ENCODE peak calls at places on chromosomes 16 and 17, in five cellular contexts. R is suprapubic skin, X is OCI-LY7, B is A549, G is HAP-1. M is an unnamed sample.

GRCh38 chr17:16406742-16407674 is 8.4 kb upstream of the TRPV2 start:
- DNase-seq in B (peak), G (no peak), X (no peak), R (no peak), M (no peak)

GRCh38 chr16:25838724-25839186 is 147.0 kb downstream of the HS3ST4 start:
- DNase-seq in B (peak), G (peak), X (peak), R (no peak), M (peak)

GRCh38 chr16:27273670-27274522 is 5.3 kb upstream of the NSMCE1 start:
- DNase-seq in G (no peak), R (no peak), X (peak), B (peak), M (peak)

GRCh38 chr17:40322417-40323315 is 13.7 kb downstream of the RARA start:
- DNase-seq in G (peak), R (peak), B (peak), X (peak), M (peak)

GRCh38 chr17:74569392-74570003 is 2.2 kb upstream of the CD300H start:
- DNase-seq in G (no peak), R (no peak), X (no peak), B (peak), M (no peak)

GRCh38 chr17:61002316-61002736 is 324.7 kb downstream of the BCAS3 start:
- DNase-seq in X (peak), G (no peak), R (no peak), B (peak), M (peak)

GRCh38 chr17:77718669-77718961 is 239.9 kb upstream of the TNRC6C start:
- DNase-seq in B (no peak), G (no peak), X (no peak), R (no peak), M (no peak)

GRCh38 chr16:28904828-28905227 is 20.2 kb downstream of the RABEP2 start:
- DNase-seq in R (no peak), G (no peak), X (no peak), B (no peak), M (no peak)

GRCh38 chr16:70735141-70735979 is 49.5 kb upstream of the MTSS2 start:
- DNase-seq in G (no peak), R (no peak), B (no peak), X (no peak), M (no peak)

GRCh38 chr16:2813661-2814288 is 3.3 kb upstream of the PRSS21 start:
- DNase-seq in G (no peak), R (peak), X (no peak), B (no peak), M (no peak)

GRCh38 chr16:88451586-88452484 is 1.2 kb upstream of the ZFPM1 start:
- DNase-seq in X (peak), G (no peak), B (no peak), R (no peak), M (no peak)

GRCh38 chr16:57483725-57484514 is 2.4 kb downstream of the DOK4 start:
- DNase-seq in B (no peak), G (no peak), R (peak), X (no peak), M (no peak)

GRCh38 chr17:48351916-48352332 is 78.1 kb downstream of the SKAP1 start:
- DNase-seq in X (peak), B (peak), G (no peak), R (no peak), M (peak)

GRCh38 chr17:5049314-5049819 is 14.1 kb upstream of the SLC52A1 start:
- DNase-seq in R (no peak), X (peak), G (no peak), B (no peak), M (peak)

GRCh38 chr16:49635591-49636581 is 220.0 kb downstream of the ZNF423 start:
- DNase-seq in X (no peak), B (no peak), G (no peak), R (no peak), M (no peak)

GRCh38 chr17:1718362-1719165 is 5.9 kb upstream of the WDR81 start:
- DNase-seq in X (no peak), B (no peak), R (peak), G (no peak), M (no peak)

GRCh38 chr17:5861246-5861645 is 208.9 kb upstream of the WSCD1 start:
- DNase-seq in R (no peak), X (no peak), G (no peak), B (no peak), M (no peak)

GRCh38 chr17:34126496-34126895 is 128.6 kb upstream of the CCL2 start:
- DNase-seq in G (no peak), R (no peak), B (no peak), X (no peak), M (no peak)

GRCh38 chr16:56281256-56281805 is 90.0 kb downstream of the GNAO1 start:
- DNase-seq in B (no peak), X (no peak), R (no peak), G (peak), M (peak)

GRCh38 chr16:53504161-53504663 is 1.2 kb upstream of the AKTIP start:
- DNase-seq in R (peak), X (peak), G (peak), B (peak), M (no peak)

GRCh38 chr16:50535506-50536257 is 12.5 kb upstream of the NKD1 start:
- DNase-seq in B (no peak), R (no peak), G (no peak), X (no peak), M (no peak)

GRCh38 chr16:4213721-4214120 is 28.2 kb downstream of the SRL start:
- DNase-seq in R (no peak), G (no peak), B (no peak), X (no peak), M (no peak)

GRCh38 chr17:10062757-10063385 is 135.5 kb downstream of the GAS7 start:
- DNase-seq in G (no peak), X (no peak), B (no peak), R (peak), M (no peak)

GRCh38 chr17:37742762-37743611 is 1.9 kb downstream of the HNF1B start:
- DNase-seq in X (no peak), G (no peak), B (peak), R (no peak), M (no peak)

GRCh38 chr17:37182786-37183185 is 193.0 kb upstream of the C17orf78 start:
- DNase-seq in R (no peak), G (no peak), B (no peak), X (no peak), M (no peak)

GRCh38 chr17:11705111-11705510 is 106.8 kb downstream of the DNAH9 start:
- DNase-seq in B (no peak), R (no peak), X (no peak), G (no peak), M (no peak)

GRCh38 chr16:19912445-19913305 is 28.0 kb upstream of the GPRC5B start:
- DNase-seq in R (no peak), G (no peak), B (no peak), X (no peak), M (no peak)

GRCh38 chr16:79316004-79316458 is 284.5 kb downstream of the MAF start:
- DNase-seq in R (no peak), X (no peak), G (no peak), B (no peak), M (no peak)

GRCh38 chr16:5393070-5393469 is 295.5 kb upstream of the EEF2KMT start:
- DNase-seq in X (no peak), G (no peak), B (no peak), R (peak), M (no peak)

GRCh38 chr16:86577314-86577971 is 906 bp upstream of the FOXL1 start:
- DNase-seq in X (no peak), R (no peak), G (no peak), B (no peak), M (no peak)

GRCh38 chr16:12132850-12133249 is 156.3 kb downstream of the SNX29 start:
- DNase-seq in R (no peak), B (no peak), X (no peak), G (no peak), M (no peak)

GRCh38 chr17:57331423-57331822 is 75.1 kb downstream of the MSI2 start:
- DNase-seq in X (no peak), R (no peak), B (no peak), G (no peak), M (no peak)

GRCh38 chr17:57327176-57327970 is 71.0 kb downstream of the MSI2 start:
- DNase-seq in G (no peak), B (no peak), R (no peak), X (no peak), M (no peak)

GRCh38 chr17:57330587-57330986 is 74.3 kb downstream of the MSI2 start:
- DNase-seq in R (no peak), X (no peak), G (no peak), B (no peak), M (no peak)

GRCh38 chr17:57328109-57328882 is 72.0 kb downstream of the MSI2 start:
- DNase-seq in B (no peak), G (peak), X (no peak), R (no peak), M (peak)

DNA sequence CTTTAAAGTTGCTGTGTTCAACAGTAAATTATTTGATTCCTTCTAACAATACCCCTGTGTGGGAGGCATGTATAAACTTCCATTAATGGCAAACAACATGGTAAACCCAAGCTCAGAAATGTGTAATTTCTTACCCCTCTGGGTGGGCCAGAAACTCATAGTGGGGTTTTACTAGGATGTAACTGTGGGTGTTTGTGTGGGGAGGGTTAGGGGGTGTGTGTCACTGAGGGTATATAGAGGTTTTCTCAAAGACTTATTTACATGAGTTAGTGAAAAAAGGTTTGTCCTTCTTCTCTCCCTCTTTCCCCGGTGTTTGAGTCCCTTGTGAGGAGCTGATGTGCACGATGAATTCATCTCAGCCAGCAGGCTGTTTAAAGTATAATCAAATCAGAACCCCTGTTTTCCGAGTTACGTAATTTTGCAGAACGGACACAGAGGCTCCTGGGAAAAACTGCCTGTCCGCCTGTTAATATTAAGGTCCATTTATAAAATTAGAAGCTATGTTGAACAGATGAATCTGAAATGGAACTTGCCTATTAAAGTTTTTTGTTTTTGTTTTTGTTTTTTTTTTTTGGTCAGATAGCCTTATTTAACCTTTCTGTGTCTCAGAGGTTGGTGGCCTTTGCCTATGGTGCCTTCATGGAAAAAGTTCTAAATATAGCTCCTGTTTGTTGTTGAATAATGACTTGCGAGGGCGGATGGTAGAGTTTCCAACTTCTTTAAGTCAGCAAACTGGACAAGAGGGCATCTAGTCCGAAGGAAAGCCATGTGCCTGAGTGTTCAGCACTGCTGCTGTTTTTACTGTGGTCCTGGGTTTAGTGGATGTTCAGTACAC is 73.3 kb downstream of the MSI2 start:
- DNase-seq in X (no peak), B (no peak), R (no peak), G (no peak), M (no peak)
- H3K4me3 ChIP-seq in X (no peak), B (no peak), R (no peak), G (no peak), M (no peak)

DNA sequence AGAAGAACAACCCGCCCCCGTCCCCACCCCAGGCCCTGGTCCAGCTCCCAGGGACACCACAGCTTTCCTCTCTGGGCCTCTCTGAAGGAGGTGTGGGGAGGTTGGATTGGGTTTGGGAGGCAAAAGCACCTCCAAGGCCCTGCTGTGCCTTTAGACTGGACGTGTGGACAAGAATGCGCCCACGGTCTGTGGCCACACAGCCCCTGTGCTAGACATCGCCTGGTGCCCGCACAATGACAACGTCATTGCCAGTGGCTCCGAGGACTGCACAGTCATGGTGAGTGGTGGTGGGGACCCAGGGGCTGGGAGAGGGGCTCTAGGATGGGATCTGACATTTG is 3.0 kb downstream of the CORO1A start:
- DNase-seq in X (no peak), B (no peak), G (no peak), R (no peak), M (no peak)
- H3K4me3 ChIP-seq in X (peak), B (no peak), G (no peak), R (peak), M (peak)

DNA sequence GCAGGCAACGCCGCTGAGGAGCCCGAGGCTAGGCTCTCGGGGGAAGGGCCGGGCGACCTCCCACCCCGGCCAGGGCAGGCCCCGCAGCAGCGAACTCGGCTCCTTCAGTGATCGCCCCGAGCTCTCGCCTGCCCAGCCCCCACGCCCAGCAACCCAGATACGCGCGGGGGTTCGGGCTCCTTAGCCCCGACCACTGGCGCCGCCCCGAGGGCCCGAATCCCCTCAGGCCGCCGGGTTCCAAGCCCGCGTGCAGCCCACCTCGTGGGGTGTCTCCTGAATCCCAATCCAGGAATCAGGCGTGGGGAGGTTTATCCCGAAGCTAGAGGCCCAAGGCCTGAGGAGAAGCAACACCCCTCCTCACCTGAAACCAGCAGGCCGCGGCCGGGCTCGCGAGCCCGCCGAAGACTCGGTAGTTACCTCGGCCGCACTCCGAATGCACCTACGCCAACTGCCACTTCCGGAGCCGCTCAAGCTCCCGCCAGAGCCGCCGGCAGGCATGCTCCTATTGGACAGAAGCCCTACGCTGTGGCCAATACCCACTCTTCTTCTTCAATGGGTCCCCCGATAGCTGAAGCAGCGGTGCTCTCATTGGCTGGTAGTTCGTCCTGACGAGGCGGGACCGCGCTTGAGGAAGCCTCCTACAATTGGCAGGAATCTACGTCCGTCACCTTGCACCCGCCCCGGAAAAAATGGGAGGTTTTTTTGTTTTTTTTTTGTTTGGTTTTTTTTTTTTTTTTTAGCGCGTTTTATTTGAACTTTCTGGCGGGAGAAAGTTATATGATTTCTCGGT is at the start of gene RFWD3:
- DNase-seq in R (peak), X (peak), G (peak), B (peak), M (peak)
- H3K4me3 ChIP-seq in R (peak), X (peak), G (peak), B (peak), M (peak)

GRCh38 chr17:17898673-17899072 is 61.9 kb upstream of the SREBF1 start:
- DNase-seq in G (no peak), X (no peak), R (no peak), B (no peak), M (no peak)

GRCh38 chr17:17892731-17893130 is 55.9 kb upstream of the SREBF1 start:
- DNase-seq in R (no peak), B (no peak), X (no peak), G (no peak), M (no peak)

GRCh38 chr17:17897442-17897841 is 60.7 kb upstream of the SREBF1 start:
- DNase-seq in R (no peak), G (no peak), B (no peak), X (peak), M (no peak)

GRCh38 chr17:17899486-17899885 is 62.7 kb upstream of the SREBF1 start:
- DNase-seq in X (no peak), B (no peak), R (no peak), G (no peak), M (no peak)

GRCh38 chr17:17896746-17897145 is 60.0 kb upstream of the SREBF1 start:
- DNase-seq in R (no peak), B (no peak), G (no peak), X (no peak), M (no peak)
- H3K4me3 ChIP-seq in R (no peak), B (no peak), G (no peak), X (no peak), M (no peak)

DNA sequence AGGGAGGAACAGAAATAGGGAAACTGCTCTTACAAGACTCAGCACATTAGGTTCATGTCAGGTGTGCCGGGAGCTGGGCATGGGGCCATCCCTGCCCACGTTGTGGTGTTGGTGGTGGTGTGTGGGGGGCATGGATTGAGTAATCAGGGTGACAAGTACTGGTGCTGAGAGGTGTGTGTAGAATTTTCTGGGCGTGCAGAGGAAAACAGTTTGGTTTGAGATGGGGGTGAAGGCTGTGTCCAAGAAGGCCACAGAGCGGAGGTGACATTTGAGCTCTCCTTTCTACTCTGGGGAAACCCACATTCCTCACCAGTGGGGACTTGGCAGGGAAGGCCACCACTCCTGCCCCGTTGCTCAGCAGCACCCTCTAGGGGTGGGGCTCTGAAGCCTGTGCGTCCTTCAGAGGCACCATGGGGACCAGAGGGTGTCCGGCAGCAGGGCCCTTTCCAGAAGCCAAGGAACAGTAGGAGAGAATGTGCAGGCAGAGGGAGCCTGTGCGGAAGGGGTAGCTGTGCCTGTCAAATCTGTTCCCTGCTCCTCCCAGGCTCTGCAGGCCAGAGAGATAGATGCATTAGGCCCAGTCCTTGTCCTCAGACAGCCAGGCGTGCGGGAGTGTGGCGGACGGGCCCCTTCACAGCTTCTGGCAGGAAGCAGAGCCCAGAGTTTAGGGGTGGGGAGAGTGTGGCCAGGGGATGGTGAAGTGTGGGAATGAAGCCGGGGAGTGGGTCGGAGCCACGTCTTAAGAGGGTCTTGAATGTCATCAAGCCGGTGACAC is 48.7 kb upstream of the GSE1 start:
- DNase-seq in G (no peak), X (no peak), R (no peak), B (peak), M (no peak)
- H3K4me3 ChIP-seq in G (no peak), X (no peak), R (no peak), B (no peak), M (no peak)

DNA sequence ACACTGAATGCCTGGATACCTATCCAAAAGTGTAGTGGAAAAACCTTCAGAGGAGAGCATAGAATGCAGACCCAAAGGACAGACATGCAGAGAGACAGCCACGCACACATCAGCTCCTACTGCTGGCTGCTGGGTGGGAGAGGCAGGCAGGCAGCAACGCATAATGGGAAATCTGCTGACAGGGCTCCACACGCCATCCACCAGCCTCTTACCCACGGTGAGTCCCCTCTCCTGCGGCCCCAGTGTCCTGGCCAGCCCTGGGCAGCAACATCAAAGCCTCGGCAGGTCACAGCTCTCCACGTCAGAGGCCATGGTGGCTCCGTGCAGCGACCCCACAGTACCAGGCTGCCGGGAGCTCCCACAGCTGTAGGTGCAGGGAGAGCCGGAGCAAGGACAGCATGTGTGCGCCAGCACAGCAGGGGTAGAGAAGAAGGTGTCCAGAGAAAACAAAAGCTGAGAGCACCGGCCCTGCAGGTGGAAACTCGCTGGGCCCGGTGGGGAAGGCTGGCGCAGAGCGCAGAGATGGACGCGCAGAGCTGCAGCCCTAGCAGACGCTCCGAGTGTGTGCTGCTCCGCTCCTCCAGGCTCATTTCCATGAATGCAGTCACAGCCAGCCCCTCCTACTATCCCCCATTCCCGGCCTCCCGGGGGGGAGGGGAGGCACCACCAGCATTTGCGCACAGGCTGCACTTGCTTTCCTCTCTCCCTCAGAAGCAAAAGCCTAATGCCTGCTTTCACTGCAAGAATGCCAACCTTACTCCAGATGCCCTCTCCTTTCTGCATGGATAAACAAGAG is 58.9 kb downstream of the CYTH1 start:
- DNase-seq in R (no peak), B (no peak), X (no peak), G (peak), M (no peak)
- H3K4me3 ChIP-seq in R (peak), B (no peak), X (peak), G (no peak), M (peak)

GRCh38 chr16:81780350-81780749 is 1.3 kb downstream of the PLCG2 start:
- DNase-seq in X (peak), G (no peak), B (no peak), R (no peak), M (no peak)
- H3K4me3 ChIP-seq in X (peak), G (peak), B (no peak), R (peak), M (no peak)

GRCh38 chr17:66951605-66951953 is 12.9 kb upstream of the CACNG4 start:
- DNase-seq in G (no peak), R (no peak), X (no peak), B (peak), M (no peak)
- H3K4me3 ChIP-seq in G (no peak), R (no peak), X (no peak), B (no peak), M (no peak)